ENCODE peak calls at places on chromosomes 5 and 9, in five cellular contexts. S is WERI-Rb-1; M is naive thymus-derived CD4-positive, alpha-beta T cell; J is mammary epithelial cell; D is lower lobe of right lung. W is an unnamed sample.

GRCh38 chr9:73446306-73446705 is 294.6 kb downstream of the ANXA1 start:
- DNase-seq in S (no peak), M (no peak), J (no peak), D (no peak), W (no peak)

GRCh38 chr5:131212471-131213021 is 41.8 kb downstream of the LYRM7 start:
- DNase-seq in S (no peak), M (no peak), J (no peak), D (no peak), W (no peak)

GRCh38 chr9:71984388-71985069 is 73.1 kb downstream of the C9orf85 start:
- DNase-seq in S (no peak), M (no peak), J (peak), D (no peak), W (no peak)

GRCh38 chr9:96417610-96418073 is 528 bp downstream of the ZNF367 start:
- DNase-seq in S (peak), M (no peak), J (no peak), D (peak), W (no peak)

GRCh38 chr5:78753093-78753531 is 104.5 kb upstream of the LHFPL2 start:
- DNase-seq in S (no peak), M (no peak), J (no peak), D (no peak), W (no peak)

GRCh38 chr5:135124128-135124527 is 90.1 kb upstream of the PITX1 start:
- DNase-seq in S (no peak), M (no peak), J (no peak), D (no peak), W (no peak)

GRCh38 chr9:118230319-118230718 is 526.1 kb downstream of the TLR4 start:
- DNase-seq in S (peak), M (no peak), J (no peak), D (no peak), W (no peak)

GRCh38 chr9:38285236-38285635 is 107.3 kb upstream of the ALDH1B1 start:
- DNase-seq in S (no peak), M (no peak), J (no peak), D (no peak), W (no peak)

GRCh38 chr5:32916648-32917047 is 205.5 kb downstream of the NPR3 start:
- DNase-seq in S (peak), M (no peak), J (peak), D (no peak), W (no peak)

GRCh38 chr5:30103056-30104020 is 1090.1 kb upstream of the CDH6 start:
- DNase-seq in S (no peak), M (no peak), J (no peak), D (no peak), W (no peak)

GRCh38 chr9:114072181-114073140 is 5.6 kb downstream of the AMBP start:
- DNase-seq in S (no peak), M (no peak), J (no peak), D (no peak), W (no peak)

GRCh38 chr9:121671612-121672155 is 20.2 kb downstream of the DAB2IP start:
- DNase-seq in S (no peak), M (no peak), J (no peak), D (no peak), W (no peak)

GRCh38 chr5:82351754-82352145 is 73.6 kb upstream of the RPS23 start:
- DNase-seq in S (no peak), M (peak), J (peak), D (no peak), W (peak)

GRCh38 chr9:12684923-12685468 is 8.2 kb upstream of the TYRP1 start:
- DNase-seq in S (no peak), M (no peak), J (no peak), D (no peak), W (no peak)

GRCh38 chr9:21994996-21995651 is 533 bp downstream of the CDKN2B-AS1 start:
- DNase-seq in S (peak), M (peak), J (peak), D (peak), W (peak)

DNA sequence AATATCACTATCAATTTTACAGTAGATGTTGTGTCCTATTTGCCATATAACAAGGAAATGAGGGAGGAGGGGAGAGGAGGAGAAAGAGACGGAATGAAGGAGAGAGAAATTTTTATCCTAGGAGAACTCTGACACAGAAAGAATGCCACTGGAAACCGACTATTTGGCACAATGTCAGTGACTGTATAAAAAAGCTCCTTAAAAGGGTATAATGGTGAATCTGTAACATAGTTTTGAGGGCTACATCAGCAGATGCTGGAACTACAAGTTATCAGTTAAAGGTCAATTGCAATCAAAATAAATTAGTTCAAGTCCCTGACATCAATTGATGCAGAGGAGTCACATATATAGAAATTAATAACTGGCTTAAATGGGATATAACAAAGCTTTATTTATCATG is 5.7 kb downstream of the EDIL3 start:
- DNase-seq in S (no peak), M (no peak), J (no peak), D (no peak), W (no peak)
- H3K4me3 ChIP-seq in S (no peak), M (no peak), J (no peak), D (no peak), W (no peak)

DNA sequence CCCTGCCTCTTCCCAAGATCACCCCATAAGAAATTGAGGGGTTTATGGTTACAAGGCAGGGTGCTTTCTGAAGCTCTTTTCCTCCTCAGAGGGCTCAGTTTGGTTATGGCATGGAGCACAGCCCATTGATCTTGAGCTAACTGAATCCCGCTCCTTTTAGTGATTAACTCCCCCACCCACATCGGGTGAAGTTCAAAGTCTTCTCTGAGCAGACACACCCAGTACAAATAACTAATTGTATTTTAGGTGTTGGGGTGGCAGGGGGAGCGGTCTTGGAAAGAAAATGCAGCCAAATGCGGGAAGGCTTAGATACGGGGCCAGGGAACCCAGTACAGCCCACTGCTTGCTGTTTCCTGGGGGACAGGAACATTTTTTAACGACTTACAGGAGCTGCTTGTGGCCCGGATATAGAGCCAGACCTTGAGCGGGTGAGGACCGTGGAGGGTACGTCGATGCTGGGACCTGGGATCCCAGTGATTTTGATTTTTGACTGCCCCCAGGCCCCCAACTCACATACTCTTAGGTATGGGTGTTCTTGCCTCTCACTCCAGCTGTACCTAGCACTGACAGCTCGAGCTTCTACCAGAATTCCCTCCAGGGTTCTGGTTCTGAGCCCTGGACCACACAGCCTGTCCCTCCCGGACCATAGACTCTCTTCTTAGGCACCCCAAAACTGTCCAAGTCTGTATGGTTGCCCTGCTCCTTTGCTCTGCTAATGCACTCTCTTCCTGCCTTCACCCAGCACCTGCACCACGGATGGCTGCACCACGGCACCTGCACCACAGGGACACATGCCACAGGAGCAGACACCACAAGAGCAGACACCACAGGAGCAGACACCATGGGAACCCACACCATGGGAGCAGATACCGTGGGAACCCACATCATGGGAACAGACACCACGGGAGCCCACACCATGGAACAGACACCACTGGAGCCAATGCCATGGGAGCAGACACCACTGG is 18.3 kb upstream of the RXRA start:
- DNase-seq in S (no peak), M (no peak), J (no peak), D (peak), W (no peak)
- H3K27ac ChIP-seq in S (no peak), M (no peak), J (no peak), D (no peak), W (no peak)

GRCh38 chr9:131884222-131884621 is 144.3 kb upstream of the RAPGEF1 start:
- DNase-seq in S (no peak), M (no peak), J (no peak), D (no peak), W (no peak)

GRCh38 chr9:131887680-131888079 is 147.8 kb upstream of the RAPGEF1 start:
- DNase-seq in S (no peak), M (no peak), J (peak), D (no peak), W (no peak)

GRCh38 chr9:131888923-131889322 is 149.0 kb upstream of the RAPGEF1 start:
- DNase-seq in S (no peak), M (no peak), J (no peak), D (no peak), W (no peak)

GRCh38 chr9:131885144-131885609 is 145.3 kb upstream of the RAPGEF1 start:
- DNase-seq in S (no peak), M (no peak), J (no peak), D (peak), W (no peak)

DNA sequence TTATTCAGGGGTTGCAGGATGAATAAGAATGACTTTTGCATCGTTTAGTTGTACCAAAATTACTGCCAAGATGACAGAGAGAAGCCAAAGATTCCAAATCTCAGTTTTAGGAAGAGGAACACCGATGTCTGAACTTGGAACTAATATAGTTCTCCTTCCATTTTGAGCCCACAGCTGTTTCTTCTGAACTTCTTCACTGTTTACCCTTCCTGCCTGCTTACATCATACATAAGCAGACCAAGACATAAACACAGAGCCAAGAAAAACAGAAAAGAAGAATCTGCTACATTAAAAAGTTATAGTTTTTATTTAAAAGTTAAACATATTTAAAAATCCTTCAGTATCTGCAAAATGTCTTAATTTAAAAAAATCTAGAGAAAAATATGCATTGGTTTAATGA is 147.0 kb upstream of the RAPGEF1 start:
- DNase-seq in S (no peak), M (no peak), J (no peak), D (no peak), W (no peak)
- H3K4me3 ChIP-seq in S (no peak), M (no peak), J (no peak), D (no peak), W (no peak)

GRCh38 chr9:35526087-35526801 is 36.3 kb downstream of the RUSC2 start:
- DNase-seq in S (no peak), M (no peak), J (no peak), D (no peak), W (no peak)
- H3K27ac ChIP-seq in S (no peak), M (no peak), J (no peak), D (no peak), W (no peak)

GRCh38 chr9:26656003-26656940 is 236.3 kb downstream of the CAAP1 start:
- DNase-seq in S (peak), M (no peak), J (no peak), D (no peak), W (no peak)
- H3K4me3 ChIP-seq in S (no peak), M (no peak), J (no peak), D (no peak), W (no peak)

W was measured in CD4-positive, CD25-positive, alpha-beta regulatory T cell.